ENCODE peak calls at places on chromosomes 3 and 15, in seven cellular contexts. B is T-helper 2 cell, F is Right ventricle myocardium superior, N is NCI-H2171 treated with DMSO at 0.1 percent for 48 hours, K is cardiac fibroblast, T is NCI-H226, P is mesendoderm. S is an unnamed sample.

GRCh38 chr15:75171408-75171807 is 30.3 kb upstream of the C15orf39 start:
- DNase-seq in B (no peak), P (no peak), K (peak; percentile 82), F (no peak), N (no peak), T (peak; percentile 75), S (no peak)

GRCh38 chr3:101466465-101467309 is 46.3 kb downstream of the SENP7 start:
- DNase-seq in B (no peak), N (no peak), F (peak; percentile 43), T (no peak), P (peak; percentile 47), K (no peak), S (no peak)

GRCh38 chr3:127775398-127776109 is 46.8 kb downstream of the MGLL start:
- DNase-seq in P (no peak), T (no peak), N (peak; percentile 83), B (no peak), K (peak; percentile 77), F (peak; percentile 73), S (no peak)

GRCh38 chr3:16846373-16847078 is 38.2 kb upstream of the PLCL2 start:
- DNase-seq in T (no peak), P (no peak), B (no peak), N (no peak), F (no peak), K (no peak), S (no peak)

GRCh38 chr3:99881121-99881524 is 63.5 kb downstream of the CMSS1 start:
- DNase-seq in K (peak; percentile 75), N (no peak), B (no peak), T (no peak), P (no peak), F (no peak), S (no peak)

GRCh38 chr15:95565201-95565600 is 765.3 kb upstream of the NR2F2 start:
- DNase-seq in K (no peak), T (no peak), B (no peak), F (no peak), P (no peak), N (no peak), S (no peak)

GRCh38 chr3:105367063-105367405 is 325 bp downstream of the ALCAM start:
- DNase-seq in K (no peak), T (no peak), F (peak; percentile 38), B (no peak), P (no peak), N (no peak), S (peak; percentile 69)

GRCh38 chr3:28151608-28152228 is 89.7 kb upstream of the CMC1 start:
- DNase-seq in F (no peak), P (no peak), K (peak; percentile 39), B (no peak), N (no peak), T (no peak), S (no peak)

GRCh38 chr3:144760831-144761230 is 789.2 kb downstream of the DIPK2A start:
- DNase-seq in N (no peak), P (no peak), F (no peak), K (peak; percentile 6), T (peak; percentile 17), B (no peak), S (no peak)

GRCh38 chr3:23202921-23203650 is at the start of gene UBE2E2:
- DNase-seq in T (peak; percentile 38), N (no peak), P (peak; percentile 87), K (peak; percentile 58), B (no peak), F (peak; percentile 80), S (peak; percentile 84)

S was measured in Right ventricle myocardium inferior.